ENCODE peak calls at places on chromosomes 2 and 18, in ten cellular contexts. A is head of caudate nucleus; H is NCI-H345; P is hypothalamus; X is NCI-H82; L is NCI-H748 treated with DMSO at 0.1 percent for 48 hours; U is HFFc6; B is cerebellar cortex; E is stimulated activated CD4-positive, alpha-beta T cell treated with anti-CD3 and anti-CD28 coated beads, Interleukin-2, amount 100 ng/mL, for 4 hours; W is fibroblast of mammary gland. D is an unnamed sample.

GRCh38 chr2:222448806-222449205 is 24.5 kb downstream of the SGPP2 start:
- DNase-seq in L (no peak), A (no peak), B (peak), X (peak), W (peak), U (no peak), H (no peak), P (no peak), E (no peak), D (no peak)

GRCh38 chr2:228658998-228659397 is 477.5 kb upstream of the SPHKAP start:
- DNase-seq in X (no peak), L (no peak), P (no peak), W (peak), U (peak), H (no peak), A (no peak), E (no peak), B (no peak), D (no peak)

GRCh38 chr18:62037989-62038778 is 145.4 kb upstream of the RNF152 start:
- DNase-seq in A (no peak), P (no peak), E (no peak), U (peak), W (peak), H (no peak), B (peak), L (no peak), X (no peak), D (no peak)

GRCh38 chr2:10447300-10448207 is 573 bp downstream of the ODC1 start:
- DNase-seq in X (peak), B (peak), A (peak), E (peak), U (peak), P (peak), W (peak), H (peak), L (peak), D (no peak)

GRCh38 chr2:109516445-109517117 is 97.2 kb downstream of the SEPTIN10 start:
- DNase-seq in B (peak), L (no peak), A (no peak), H (peak), P (no peak), W (no peak), E (no peak), X (peak), U (peak), D (peak)

GRCh38 chr2:10668402-10669012 is 21.3 kb downstream of the NOL10 start:
- DNase-seq in A (no peak), E (no peak), B (peak), P (no peak), X (peak), U (peak), H (peak), W (peak), L (peak), D (peak)

GRCh38 chr2:146873646-146874259 is 971.1 kb upstream of the ACVR2A start:
- DNase-seq in P (no peak), H (no peak), X (no peak), L (no peak), U (no peak), B (no peak), A (no peak), W (peak), E (no peak), D (no peak)

GRCh38 chr2:191041418-191042161 is 27.6 kb upstream of the STAT1 start:
- DNase-seq in A (no peak), B (no peak), L (no peak), H (no peak), E (no peak), W (peak), X (no peak), P (no peak), U (no peak), D (no peak)

GRCh38 chr2:109203246-109204011 is 74.4 kb downstream of the SH3RF3 start:
- DNase-seq in L (no peak), U (no peak), B (no peak), E (no peak), X (no peak), W (no peak), H (no peak), A (no peak), P (no peak), D (no peak)